ENCODE peak calls at places on chromosomes 3 and 15, in nine cellular contexts. E, I, L, N, S, G, O, W and C are unnamed samples.
A peak's percentile ranks its signal among the peaks of the same experiment; 100 is the strongest.

GRCh38 chr3:71121429-71122167 is 461.9 kb downstream of the FOXP1 start:
- DNase-seq in E (no peak), I (no peak), L (no peak), N (no peak), S (no peak), G (peak; percentile 14), O (no peak), W (no peak), C (no peak)

GRCh38 chr3:156594229-156594683 is 39.3 kb upstream of the SSR3 start:
- DNase-seq in E (no peak), I (no peak), L (no peak), N (no peak), S (no peak), G (no peak), O (no peak), W (no peak), C (no peak)

GRCh38 chr15:90104551-90104950 is 2.3 kb upstream of the IDH2 start:
- DNase-seq in E (no peak), I (no peak), L (no peak), N (no peak), S (no peak), G (no peak), O (no peak), W (no peak), C (no peak)

GRCh38 chr3:47418167-47419082 is 37.6 kb downstream of the PTPN23 start:
- DNase-seq in E (no peak), I (peak; percentile 33), L (no peak), N (no peak), S (no peak), G (no peak), O (no peak), W (no peak), C (no peak)

GRCh38 chr3:42505849-42506410 is 3.5 kb downstream of the VIPR1 start:
- DNase-seq in E (no peak), I (no peak), L (no peak), N (peak; percentile 5), S (no peak), G (no peak), O (no peak), W (no peak), C (no peak)

GRCh38 chr3:124572851-124573405 is 157.3 kb upstream of the UMPS start:
- DNase-seq in E (no peak), I (no peak), L (no peak), N (no peak), S (no peak), G (no peak), O (no peak), W (no peak), C (no peak)

GRCh38 chr3:49489247-49489646 is 19.2 kb downstream of the DAG1 start:
- DNase-seq in E (no peak), I (no peak), L (no peak), N (no peak), S (no peak), G (no peak), O (no peak), W (no peak), C (no peak)

GRCh38 chr3:8164145-8164544 is 337.5 kb upstream of the LMCD1 start:
- DNase-seq in E (no peak), I (no peak), L (no peak), N (no peak), S (no peak), G (no peak), O (no peak), W (no peak), C (no peak)

GRCh38 chr3:136334209-136334608 is 84.1 kb downstream of the PCCB start:
- DNase-seq in E (no peak), I (peak; percentile 19), L (no peak), N (no peak), S (no peak), G (no peak), O (no peak), W (no peak), C (no peak)

GRCh38 chr15:89812126-89812846 is 2.4 kb downstream of the ANPEP start:
- DNase-seq in E (no peak), I (peak; percentile 68), L (peak; percentile 64), N (no peak), S (peak; percentile 55), G (peak; percentile 74), O (no peak), W (no peak), C (no peak)

GRCh38 chr3:138434875-138435772 is 708 bp downstream of the ESYT3 start:
- DNase-seq in E (no peak), I (no peak), L (no peak), N (peak; percentile 54), S (no peak), G (no peak), O (no peak), W (no peak), C (no peak)

GRCh38 chr15:85047271-85047948 is 65.8 kb downstream of the PDE8A start:
- DNase-seq in E (no peak), I (peak; percentile 95), L (no peak), N (no peak), S (peak; percentile 94), G (peak; percentile 97), O (no peak), W (no peak), C (peak; percentile 62)